ENCODE peak calls at places on chromosomes 11 and 22, in seven cellular contexts. E, N, Q, L, B, F and U are unnamed samples.

GRCh38 chr22:20244744-20245576 is 23.2 kb downstream of the RTN4R start:
- DNase-seq in L (no peak), N (peak), F (no peak), B (no peak), E (no peak), Q (no peak), U (no peak)

GRCh38 chr11:12552677-12553076 is 121.5 kb upstream of the TEAD1 start:
- DNase-seq in F (no peak), L (peak), N (no peak), E (no peak), B (no peak), Q (peak), U (peak)

GRCh38 chr11:69325446-69325845 is 31.5 kb downstream of the MYEOV start:
- DNase-seq in F (peak), Q (no peak), B (no peak), E (peak), N (no peak), L (no peak), U (no peak)

GRCh38 chr11:108135845-108136599 is 14.7 kb downstream of the ACAT1 start:
- DNase-seq in N (no peak), Q (peak), E (no peak), F (no peak), L (no peak), B (peak), U (peak)

GRCh38 chr22:38415046-38415445 is 40.0 kb downstream of the KCNJ4 start:
- DNase-seq in B (no peak), E (no peak), Q (no peak), L (no peak), F (peak), N (peak), U (no peak)

GRCh38 chr11:11028017-11028692 is 170.3 kb upstream of the ZBED5 start:
- DNase-seq in L (peak), E (peak), Q (peak), B (peak), N (peak), F (peak), U (peak)

GRCh38 chr11:84089072-84090057 is 803.2 kb upstream of the CCDC90B start:
- DNase-seq in F (peak), B (peak), N (no peak), E (peak), Q (no peak), L (no peak), U (peak)

GRCh38 chr11:115653926-115654325 is 149.7 kb upstream of the CADM1 start:
- DNase-seq in F (no peak), N (no peak), L (no peak), B (no peak), E (no peak), Q (peak), U (no peak)

GRCh38 chr11:113473983-113474361 is 1.2 kb downstream of the DRD2 start:
- DNase-seq in F (no peak), E (no peak), L (no peak), N (no peak), Q (no peak), B (no peak), U (no peak)

GRCh38 chr22:49704345-49705215 is 123.1 kb downstream of the BRD1 start:
- DNase-seq in E (no peak), N (no peak), Q (no peak), F (no peak), L (no peak), B (no peak), U (no peak)

GRCh38 chr11:8713760-8714159 is 31.2 kb downstream of the RPL27A start:
- DNase-seq in B (no peak), E (no peak), F (no peak), Q (no peak), N (no peak), L (no peak), U (no peak)

GRCh38 chr11:72456651-72457050 is 22.3 kb upstream of the CLPB start:
- DNase-seq in N (no peak), B (no peak), F (no peak), E (no peak), L (no peak), Q (no peak), U (no peak)

GRCh38 chr11:46808804-46809431 is 37.2 kb downstream of the CKAP5 start:
- DNase-seq in B (peak), E (no peak), N (no peak), Q (peak), L (no peak), F (no peak), U (peak)

GRCh38 chr11:131691558-131692041 is 321.2 kb downstream of the NTM start:
- DNase-seq in F (no peak), N (peak), Q (peak), L (no peak), E (no peak), B (peak), U (peak)

GRCh38 chr11:111253131-111253530 is 7.6 kb downstream of the POU2AF2 start:
- DNase-seq in N (no peak), Q (no peak), B (no peak), F (no peak), L (no peak), E (no peak), U (no peak)

GRCh38 chr22:49294656-49295464 is 532.8 kb downstream of the BRD1 start:
- DNase-seq in E (peak), L (no peak), B (no peak), F (peak), N (no peak), Q (no peak), U (no peak)

GRCh38 chr11:111819161-111820058 is 52.0 kb downstream of the ALG9 start:
- DNase-seq in F (peak), N (no peak), Q (peak), L (peak), B (no peak), E (peak), U (peak)

GRCh38 chr11:66915046-66915832 is 42.9 kb downstream of the PC start:
- DNase-seq in L (no peak), E (no peak), B (no peak), N (peak), Q (no peak), F (no peak), U (no peak)

GRCh38 chr11:299951-300735 is 817 bp upstream of the IFITM5 start:
- DNase-seq in B (no peak), F (no peak), N (peak), L (no peak), Q (peak), E (no peak), U (no peak)

GRCh38 chr11:76067099-76067498 is 139.2 kb downstream of the WNT11 start:
- DNase-seq in F (no peak), N (no peak), L (no peak), E (peak), Q (no peak), B (peak), U (peak)

GRCh38 chr22:37566903-37567798 is 6.9 kb downstream of the CDC42EP1 start:
- DNase-seq in B (peak), L (peak), Q (peak), E (peak), F (peak), N (peak), U (peak)

GRCh38 chr11:43784301-43784700 is 96.3 kb upstream of the ALKBH3 start:
- DNase-seq in B (no peak), N (no peak), E (no peak), L (no peak), Q (no peak), F (no peak), U (no peak)

GRCh38 chr22:37726240-37726887 is 29.5 kb downstream of the TRIOBP start:
- DNase-seq in B (peak), Q (peak), F (no peak), N (no peak), E (no peak), L (no peak), U (peak)

GRCh38 chr11:65945941-65946558 is 770 bp downstream of the TSGA10IP start:
- DNase-seq in L (no peak), B (no peak), Q (no peak), N (no peak), F (no peak), E (no peak), U (no peak)

GRCh38 chr11:120637131-120637530 is 125.6 kb downstream of the GRIK4 start:
- DNase-seq in F (no peak), N (no peak), Q (no peak), B (no peak), E (no peak), L (no peak), U (no peak)

GRCh38 chr11:97454988-97455387 is 1065.2 kb downstream of the JRKL start:
- DNase-seq in Q (peak), F (no peak), L (no peak), B (peak), E (no peak), N (peak), U (peak)

GRCh38 chr11:128802358-128802981 is 64.6 kb downstream of the KCNJ1 start:
- DNase-seq in L (no peak), N (peak), B (peak), F (no peak), E (no peak), Q (peak), U (peak)

GRCh38 chr11:5036671-5037070 is 9.7 kb upstream of the OR52J3 start:
- DNase-seq in L (no peak), E (no peak), N (no peak), Q (no peak), F (no peak), B (no peak), U (no peak)

GRCh38 chr11:20049231-20049630 is 111.0 kb downstream of the DBX1 start:
- DNase-seq in L (peak), Q (peak), N (no peak), E (no peak), B (no peak), F (no peak), U (peak)

GRCh38 chr11:113365895-113366294 is 21.7 kb upstream of the ANKK1 start:
- DNase-seq in Q (no peak), L (no peak), F (no peak), B (no peak), N (no peak), E (no peak), U (no peak)

GRCh38 chr11:32960553-32961164 is 55.0 kb upstream of the DEPDC7 start:
- DNase-seq in N (peak), L (no peak), Q (peak), B (peak), E (no peak), F (no peak), U (peak)

GRCh38 chr22:37525073-37525745 is 6.0 kb upstream of the CARD10 start:
- DNase-seq in B (peak), Q (peak), L (no peak), F (peak), N (no peak), E (no peak), U (peak)

GRCh38 chr22:23632178-23632577 is at the start of gene DRICH1:
- DNase-seq in E (no peak), B (no peak), Q (no peak), N (no peak), F (no peak), L (no peak), U (no peak)

GRCh38 chr22:41535244-41535643 is 9.0 kb downstream of the POLR3H start:
- DNase-seq in Q (peak), B (no peak), F (no peak), N (peak), L (no peak), E (no peak), U (no peak)

GRCh38 chr11:65425971-65426838 is 3.6 kb downstream of the NEAT1 start:
- DNase-seq in E (no peak), N (no peak), Q (peak), L (peak), F (peak), B (peak), U (peak)

GRCh38 chr22:31449521-31449920 is 40.1 kb downstream of the EIF4ENIF1 start:
- DNase-seq in Q (no peak), N (no peak), E (no peak), F (no peak), L (no peak), B (no peak), U (no peak)

GRCh38 chr22:49763138-49763537 is 64.5 kb downstream of the BRD1 start:
- DNase-seq in E (no peak), N (no peak), L (no peak), Q (no peak), F (no peak), B (no peak), U (no peak)

GRCh38 chr11:122115520-122116343 is at the start of gene BLID:
- DNase-seq in F (peak), B (peak), L (no peak), Q (peak), N (peak), E (no peak), U (peak)
- TF ChIP-seq CTCF in F (peak), B (peak), L (peak), Q (peak), N (peak), E (peak), U (peak)

GRCh38 chr11:74462631-74463030 is 4.7 kb downstream of the KCNE3 start:
- DNase-seq in Q (no peak), L (no peak), F (no peak), B (no peak), N (no peak), E (no peak), U (no peak)

GRCh38 chr11:74460481-74461154 is 6.7 kb downstream of the KCNE3 start:
- DNase-seq in E (no peak), L (no peak), F (no peak), Q (peak), B (peak), N (no peak), U (peak)

GRCh38 chr11:74460065-74460464 is 7.3 kb downstream of the KCNE3 start:
- DNase-seq in B (no peak), E (no peak), N (no peak), L (no peak), Q (no peak), F (no peak), U (no peak)

GRCh38 chr11:74463216-74463615 is 4.1 kb downstream of the KCNE3 start:
- DNase-seq in L (no peak), Q (no peak), E (no peak), F (no peak), N (no peak), B (no peak), U (no peak)

GRCh38 chr11:74462009-74462408 is 5.3 kb downstream of the KCNE3 start:
- DNase-seq in L (peak), Q (peak), B (no peak), N (peak), F (peak), E (peak), U (peak)
- H3K4me3 ChIP-seq in L (peak), Q (peak), B (no peak), N (no peak), F (no peak), E (no peak), U (peak)

GRCh38 chr22:35307372-35307771 is 7.7 kb downstream of the TOM1 start:
- DNase-seq in Q (no peak), F (no peak), L (no peak), B (no peak), E (no peak), N (no peak), U (no peak)
- TF ChIP-seq CTCF in Q (no peak), F (no peak), L (no peak), B (no peak), E (no peak), N (no peak), U (no peak)

DNA sequence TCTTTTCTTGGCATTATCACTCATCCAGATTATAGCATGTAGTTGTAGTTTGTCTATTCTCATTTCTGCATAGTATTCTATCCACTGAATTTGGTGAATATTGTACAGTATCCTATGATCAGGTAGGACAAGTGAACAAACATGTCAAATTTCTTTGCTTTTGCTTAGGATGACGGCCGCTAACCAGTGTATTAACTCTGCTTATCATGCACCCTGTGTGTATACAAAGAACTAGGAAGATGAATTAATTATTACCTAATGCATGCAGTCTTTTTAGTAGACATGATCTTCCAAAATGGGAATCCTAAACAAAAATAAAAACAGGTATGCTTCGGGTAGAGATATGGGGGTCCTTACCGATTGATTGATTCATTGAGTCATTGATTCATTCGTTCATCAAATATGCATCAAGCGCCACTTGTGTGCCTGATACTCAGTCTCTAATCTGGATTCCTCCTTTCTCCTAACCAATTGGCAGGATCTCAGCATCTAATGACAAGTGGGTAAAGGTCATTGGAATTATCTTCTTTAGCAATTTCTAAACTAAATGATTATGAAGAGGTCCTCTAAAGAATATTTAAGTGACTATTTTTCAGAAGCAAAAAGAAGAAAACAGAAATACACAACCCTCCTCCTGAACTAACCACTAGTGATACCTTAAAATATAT is 27.9 kb downstream of the PRDM11 start:
- DNase-seq in E (no peak), L (no peak), N (no peak), Q (no peak), B (no peak), F (no peak), U (no peak)
- H3K4me3 ChIP-seq in E (no peak), L (no peak), N (no peak), Q (no peak), B (no peak), F (no peak), U (no peak)

GRCh38 chr11:17894929-17895658 is 117.8 kb downstream of the SERGEF start:
- DNase-seq in B (no peak), N (no peak), E (no peak), L (peak), F (no peak), Q (peak), U (peak)

GRCh38 chr11:17887779-17888178 is 125.1 kb downstream of the SERGEF start:
- DNase-seq in B (no peak), F (no peak), N (peak), Q (no peak), L (no peak), E (no peak), U (peak)

GRCh38 chr11:17892409-17892808 is 120.4 kb downstream of the SERGEF start:
- DNase-seq in F (no peak), Q (no peak), N (no peak), L (no peak), E (no peak), B (peak), U (no peak)

GRCh38 chr11:17890333-17890732 is 122.5 kb downstream of the SERGEF start:
- DNase-seq in B (no peak), F (no peak), E (no peak), L (no peak), N (no peak), Q (no peak), U (peak)
- TF ChIP-seq CTCF in B (no peak), F (peak), E (no peak), L (no peak), N (peak), Q (no peak), U (peak)

GRCh38 chr11:103274025-103274424 is 164.8 kb downstream of the DYNC2H1 start:
- DNase-seq in B (peak), N (no peak), L (no peak), E (no peak), F (no peak), Q (no peak), U (no peak)

GRCh38 chr11:103272876-103273275 is 163.7 kb downstream of the DYNC2H1 start:
- DNase-seq in Q (no peak), B (no peak), E (no peak), N (no peak), L (no peak), F (no peak), U (no peak)
- H3K4me3 ChIP-seq in Q (no peak), B (no peak), E (no peak), N (no peak), L (no peak), F (no peak), U (no peak)

DNA sequence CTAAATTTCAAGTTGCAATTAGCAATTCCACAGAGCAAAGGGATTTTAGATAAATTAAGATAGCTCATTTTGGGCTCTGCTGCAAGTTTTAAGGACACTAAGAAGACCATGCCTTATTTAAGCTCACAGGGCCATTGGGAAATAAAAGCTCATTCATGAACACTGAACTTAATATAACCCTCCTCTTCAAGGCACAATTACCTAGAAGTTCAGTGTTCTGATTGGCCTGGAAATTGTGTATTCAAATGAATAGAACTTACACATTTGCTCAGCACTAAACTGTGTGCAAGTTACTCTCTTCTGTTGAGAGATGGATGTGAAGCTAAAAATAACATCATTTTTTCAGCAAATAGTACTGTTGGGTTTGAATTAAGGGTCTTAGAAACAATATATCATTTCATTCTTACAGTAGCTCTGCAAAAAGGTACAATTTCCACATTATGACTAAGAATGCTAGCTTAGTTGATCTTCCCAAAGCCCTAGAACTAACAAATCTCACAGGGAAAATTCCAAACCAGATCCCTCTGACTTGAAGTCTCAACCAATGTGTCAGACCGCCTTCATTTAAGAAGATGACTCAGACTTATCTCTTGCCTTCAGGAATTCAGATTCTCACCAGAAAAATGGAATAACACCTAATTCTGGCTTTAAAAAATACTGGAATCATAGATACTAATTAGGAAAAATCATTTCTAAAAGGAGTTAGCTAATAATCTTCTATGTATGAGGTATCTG is 87.4 kb upstream of the LRRC55 start:
- DNase-seq in F (no peak), E (no peak), N (no peak), B (peak), Q (peak), L (no peak), U (peak)
- TF ChIP-seq CTCF in F (no peak), E (no peak), N (no peak), B (no peak), Q (no peak), L (no peak), U (no peak)

DNA sequence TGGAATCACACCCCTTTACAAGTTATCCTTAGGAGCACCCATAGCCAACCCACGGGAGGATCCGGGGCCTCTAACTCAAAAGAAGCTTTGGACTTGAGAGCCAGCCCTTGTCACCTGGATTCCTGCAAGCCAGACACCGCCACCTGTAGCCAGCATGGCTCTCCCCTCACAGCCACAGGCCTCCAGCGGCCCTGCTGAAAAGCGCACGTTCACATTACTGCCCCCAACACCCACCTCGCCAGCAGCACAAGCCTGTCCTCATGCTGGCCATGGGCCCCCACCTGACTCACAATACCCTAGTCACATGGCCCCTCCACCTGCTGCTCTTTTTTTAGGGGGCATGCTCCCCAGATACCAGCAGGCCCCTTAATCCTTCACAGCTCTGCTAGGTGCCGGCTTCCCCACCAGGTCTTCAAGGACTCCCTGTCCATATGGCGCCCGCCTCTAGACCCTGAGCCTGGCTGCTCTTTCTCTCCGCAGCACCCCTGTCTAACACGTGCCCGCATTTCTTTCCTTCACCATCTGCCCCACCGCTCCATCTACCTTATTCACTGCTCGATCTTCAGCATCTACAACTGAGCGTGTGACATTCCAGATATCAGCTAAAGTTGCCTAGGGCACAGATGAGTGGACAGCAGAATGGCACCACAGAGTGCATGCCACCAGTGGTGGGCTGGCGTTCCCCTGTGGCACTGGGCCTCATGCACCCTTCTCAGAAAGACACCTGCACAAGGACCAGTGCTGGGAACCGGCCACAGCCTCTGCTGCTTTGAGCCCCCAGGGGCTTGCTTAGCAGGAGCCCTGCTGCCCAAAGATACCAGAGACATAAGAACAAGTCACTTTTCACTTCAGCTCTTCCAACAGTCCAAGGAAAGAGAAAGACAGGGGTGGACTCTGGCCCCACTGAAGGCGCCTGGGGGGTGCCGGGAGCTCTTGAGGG is 6.6 kb downstream of the CARS1 start:
- DNase-seq in N (no peak), E (no peak), Q (no peak), F (no peak), L (no peak), B (no peak), U (no peak)
- H3K4me3 ChIP-seq in N (no peak), E (no peak), Q (no peak), F (no peak), L (no peak), B (no peak), U (no peak)